ENCODE peak calls at places on chromosomes 1 and 21, in nine cellular contexts. D is psoas muscle; W is GM23248; P is endothelial cell of umbilical vein; O is mesendoderm; J is mammary epithelial cell; S is tibial nerve; I is ascending aorta; Y is CD8-positive, alpha-beta T cell. C is an unnamed sample.

GRCh38 chr1:32992489-32993214 is 28.0 kb upstream of the RNF19B start:
- DNase-seq in D (peak; percentile 85), W (peak; percentile 97), P (peak; percentile 46), O (peak; percentile 97), J (peak; percentile 100), S (peak; percentile 74), I (peak; percentile 91), Y (peak; percentile 9), C (no peak)

GRCh38 chr1:101164776-101165175 is 72.0 kb upstream of the S1PR1 start:
- DNase-seq in D (no peak), W (no peak), P (no peak), O (no peak), J (no peak), S (no peak), I (no peak), Y (no peak), C (no peak)

GRCh38 chr1:33866286-33866685 is 2.4 kb downstream of the HMGB4 start:
- DNase-seq in D (no peak), W (peak; percentile 18), P (no peak), O (no peak), J (no peak), S (peak; percentile 14), I (no peak), Y (no peak), C (no peak)

GRCh38 chr1:10898921-10899320 is 102.5 kb upstream of the CASZ1 start:
- DNase-seq in D (peak; percentile 11), W (no peak), P (no peak), O (no peak), J (no peak), S (no peak), I (no peak), Y (no peak), C (no peak)

GRCh38 chr1:236140705-236141446 is 1.5 kb upstream of the GPR137B start:
- DNase-seq in D (no peak), W (no peak), P (no peak), O (peak; percentile 68), J (peak; percentile 15), S (no peak), I (no peak), Y (no peak), C (no peak)

GRCh38 chr1:246158131-246158530 is 348.9 kb downstream of the SMYD3 start:
- DNase-seq in D (no peak), W (no peak), P (no peak), O (no peak), J (no peak), S (no peak), I (no peak), Y (no peak), C (no peak)

GRCh38 chr21:29788752-29789151 is 151.0 kb downstream of the GRIK1 start:
- DNase-seq in D (no peak), W (no peak), P (no peak), O (no peak), J (no peak), S (no peak), I (no peak), Y (no peak), C (no peak)

GRCh38 chr1:91731815-91732214 is 154.1 kb downstream of the TGFBR3 start:
- DNase-seq in D (no peak), W (peak; percentile 61), P (peak; percentile 81), O (no peak), J (peak; percentile 71), S (no peak), I (no peak), Y (peak; percentile 13), C (no peak)

GRCh38 chr1:182698977-182699672 is 14.7 kb upstream of the RGS8 start:
- DNase-seq in D (peak; percentile 80), W (no peak), P (no peak), O (no peak), J (no peak), S (peak; percentile 32), I (peak; percentile 72), Y (no peak), C (no peak)

GRCh38 chr1:219086956-219087469 is 86.7 kb upstream of the LYPLAL1 start:
- DNase-seq in D (no peak), W (peak; percentile 20), P (no peak), O (no peak), J (no peak), S (no peak), I (no peak), Y (no peak), C (no peak)

GRCh38 chr1:116664366-116664983 is 3.1 kb downstream of the IGSF3 start:
- DNase-seq in D (no peak), W (no peak), P (no peak), O (no peak), J (no peak), S (no peak), I (no peak), Y (no peak), C (no peak)

GRCh38 chr1:203317429-203318228 is 12.3 kb downstream of the BTG2 start:
- DNase-seq in D (no peak), W (no peak), P (no peak), O (no peak), J (no peak), S (no peak), I (no peak), Y (no peak), C (no peak)
- H3K27ac ChIP-seq in D (no peak overlapping the region), W (no peak overlapping the region), P (no peak overlapping the region), O (no peak overlapping the region), J (no peak overlapping the region), S (peak overlapping the region; percentile 78), I (peak overlapping the region; percentile 60), Y (no peak overlapping the region), C (no peak overlapping the region)

GRCh38 chr1:221439008-221439733 is 302.7 kb downstream of the DUSP10 start:
- DNase-seq in D (no peak), W (peak; percentile 93), P (peak; percentile 87), O (peak; percentile 77), J (peak; percentile 97), S (no peak), I (no peak), Y (peak; percentile 20), C (no peak)
- H3K27ac ChIP-seq in D (peak overlapping the region; percentile 89), W (peak overlapping the region; percentile 94), P (peak overlapping the region; percentile 86), O (no peak overlapping the region), J (peak overlapping the region; percentile 99), S (no peak overlapping the region), I (peak overlapping the region; percentile 25), Y (no peak overlapping the region), C (no peak overlapping the region)

GRCh38 chr1:147579532-147580199 is 38.4 kb downstream of the BCL9 start:
- DNase-seq in D (no peak), W (peak; percentile 56), P (no peak), O (no peak), J (no peak), S (no peak), I (no peak), Y (no peak), C (no peak)
- H3K27ac ChIP-seq in D (no peak overlapping the region), W (no peak overlapping the region), P (no peak overlapping the region), O (no peak overlapping the region), J (no peak overlapping the region), S (peak overlapping the region; percentile 15), I (no peak overlapping the region), Y (no peak overlapping the region), C (no peak overlapping the region)

GRCh38 chr1:43479414-43479813 is 25.7 kb upstream of the HYI start:
- DNase-seq in D (no peak), W (no peak), P (no peak), O (no peak), J (no peak), S (no peak), I (no peak), Y (no peak), C (no peak)
- H3K27ac ChIP-seq in D (no peak overlapping the region), W (no peak overlapping the region), P (no peak overlapping the region), O (no peak overlapping the region), J (no peak overlapping the region), S (no peak overlapping the region), I (no peak overlapping the region), Y (no peak overlapping the region), C (no peak overlapping the region)

GRCh38 chr1:54904476-54905048 is 17.6 kb upstream of the DHCR24 start:
- DNase-seq in D (no peak), W (peak; percentile 90), P (no peak), O (peak; percentile 81), J (peak; percentile 70), S (no peak), I (no peak), Y (no peak), C (no peak)
- H3K27ac ChIP-seq in D (no peak overlapping the region), W (peak overlapping the region; percentile 70), P (no peak overlapping the region), O (peak overlapping the region; percentile 72), J (no peak overlapping the region), S (no peak overlapping the region), I (no peak overlapping the region), Y (no peak overlapping the region), C (no peak overlapping the region)

GRCh38 chr1:42670425-42670824 is 11.8 kb upstream of the YBX1 start:
- DNase-seq in D (no peak), W (no peak), P (no peak), O (no peak), J (no peak), S (no peak), I (no peak), Y (no peak), C (no peak)

GRCh38 chr1:42674682-42675081 is 7.5 kb upstream of the YBX1 start:
- DNase-seq in D (no peak), W (no peak), P (no peak), O (no peak), J (no peak), S (no peak), I (no peak), Y (no peak), C (no peak)

GRCh38 chr1:42675467-42675866 is 6.8 kb upstream of the YBX1 start:
- DNase-seq in D (no peak), W (no peak), P (no peak), O (no peak), J (no peak), S (no peak), I (no peak), Y (no peak), C (no peak)

GRCh38 chr1:42674214-42674613 is 8.0 kb upstream of the YBX1 start:
- DNase-seq in D (no peak), W (no peak), P (peak; percentile 92), O (no peak), J (no peak), S (no peak), I (no peak), Y (no peak), C (no peak)

GRCh38 chr1:42669936-42670335 is 11.7 kb downstream of the PPIH start:
- DNase-seq in D (no peak), W (no peak), P (no peak), O (no peak), J (no peak), S (no peak), I (no peak), Y (no peak), C (no peak)
- H3K27ac ChIP-seq in D (no peak overlapping the region), W (no peak overlapping the region), P (no peak overlapping the region), O (no peak overlapping the region), J (no peak overlapping the region), S (no peak overlapping the region), I (no peak overlapping the region), Y (no peak overlapping the region), C (no peak overlapping the region)

GRCh38 chr1:179814513-179814838 is 63.1 kb downstream of the TOR1AIP2 start:
- DNase-seq in D (peak; percentile 78), W (peak; percentile 87), P (no peak), O (no peak), J (no peak), S (no peak), I (no peak), Y (no peak), C (peak; percentile 31)
- H3K27ac ChIP-seq in D (no peak overlapping the region), W (no peak overlapping the region), P (no peak overlapping the region), O (no peak overlapping the region), J (peak overlapping the region; percentile 1), S (no peak overlapping the region), I (no peak overlapping the region), Y (peak overlapping the region; percentile 29), C (no peak overlapping the region)